ENCODE peak calls at places on chromosomes 1 and 21, in nine cellular contexts. One of them, this sample, is unnamed.

GRCh38 chr1:247681288-247681897 is 1.9 kb upstream of the OR13G1 start:
- DNase-seq in PC-3: peak; percentile 98
- DNase-seq in SK-N-SH: peak; percentile 34
- DNase-seq in H9: peak; percentile 63
- DNase-seq in MM.1S: peak; percentile 73
- DNase-seq in OCI-LY7: peak; percentile 54
- DNase-seq in K562: peak; percentile 52
- DNase-seq in HepG2: peak; percentile 38
- DNase-seq in HCT116: peak; percentile 10
- DNase-seq in this sample: peak; percentile 86

GRCh38 chr1:155038602-155039307 is 5.1 kb downstream of the DCST1 start:
- DNase-seq in K562: no peak
- DNase-seq in MM.1S: peak; percentile 37
- DNase-seq in OCI-LY7: no peak
- DNase-seq in HCT116: no peak
- DNase-seq in H9: no peak
- DNase-seq in PC-3: peak; percentile 89
- DNase-seq in HepG2: no peak
- DNase-seq in SK-N-SH: no peak
- DNase-seq in this sample: no peak

GRCh38 chr1:226059709-226060108 is 2.8 kb upstream of the H3-3A start:
- DNase-seq in SK-N-SH: no peak
- DNase-seq in HepG2: no peak
- DNase-seq in OCI-LY7: no peak
- DNase-seq in HCT116: no peak
- DNase-seq in MM.1S: no peak
- DNase-seq in H9: no peak
- DNase-seq in PC-3: no peak
- DNase-seq in K562: no peak
- DNase-seq in this sample: no peak

GRCh38 chr1:208033236-208033635 is 122.3 kb upstream of the CD34 start:
- DNase-seq in SK-N-SH: no peak
- DNase-seq in HepG2: no peak
- DNase-seq in K562: no peak
- DNase-seq in OCI-LY7: no peak
- DNase-seq in HCT116: no peak
- DNase-seq in MM.1S: no peak
- DNase-seq in H9: no peak
- DNase-seq in PC-3: no peak
- DNase-seq in this sample: no peak

GRCh38 chr1:92951141-92951582 is 10.1 kb downstream of the DIPK1A start:
- DNase-seq in SK-N-SH: no peak
- DNase-seq in K562: no peak
- DNase-seq in MM.1S: peak; percentile 58
- DNase-seq in PC-3: peak; percentile 57
- DNase-seq in HCT116: peak; percentile 26
- DNase-seq in OCI-LY7: peak; percentile 94
- DNase-seq in HepG2: peak; percentile 92
- DNase-seq in H9: no peak
- DNase-seq in this sample: no peak

GRCh38 chr1:176656257-176656995 is 193.5 kb downstream of the PAPPA2 start:
- DNase-seq in PC-3: peak; percentile 12
- DNase-seq in K562: no peak
- DNase-seq in H9: no peak
- DNase-seq in MM.1S: no peak
- DNase-seq in HCT116: no peak
- DNase-seq in OCI-LY7: no peak
- DNase-seq in HepG2: no peak
- DNase-seq in SK-N-SH: no peak
- DNase-seq in this sample: peak; percentile 52

GRCh38 chr1:43434256-43434655 is 19.5 kb downstream of the HYI start:
- DNase-seq in PC-3: no peak
- DNase-seq in OCI-LY7: no peak
- DNase-seq in K562: no peak
- DNase-seq in MM.1S: no peak
- DNase-seq in HCT116: no peak
- DNase-seq in SK-N-SH: no peak
- DNase-seq in H9: no peak
- DNase-seq in HepG2: no peak
- DNase-seq in this sample: no peak

GRCh38 chr1:7755448-7755847 is 15.6 kb upstream of the VAMP3 start:
- DNase-seq in PC-3: peak; percentile 24
- DNase-seq in HepG2: peak; percentile 34
- DNase-seq in MM.1S: no peak
- DNase-seq in OCI-LY7: peak; percentile 16
- DNase-seq in K562: peak; percentile 29
- DNase-seq in H9: no peak
- DNase-seq in HCT116: no peak
- DNase-seq in SK-N-SH: peak; percentile 37
- DNase-seq in this sample: peak; percentile 43

GRCh38 chr21:25457411-25457810 is 149.9 kb downstream of the MRPL39 start:
- DNase-seq in HCT116: no peak
- DNase-seq in OCI-LY7: peak; percentile 61
- DNase-seq in HepG2: no peak
- DNase-seq in PC-3: peak; percentile 77
- DNase-seq in MM.1S: peak; percentile 89
- DNase-seq in H9: no peak
- DNase-seq in SK-N-SH: no peak
- DNase-seq in K562: no peak
- DNase-seq in this sample: no peak

GRCh38 chr1:41239988-41240610 is 2.0 kb downstream of the SCMH1 start:
- DNase-seq in MM.1S: peak; percentile 49
- DNase-seq in K562: no peak
- DNase-seq in HepG2: peak; percentile 99
- DNase-seq in HCT116: no peak
- DNase-seq in SK-N-SH: no peak
- DNase-seq in OCI-LY7: peak; percentile 55
- DNase-seq in PC-3: peak; percentile 70
- DNase-seq in H9: no peak
- DNase-seq in this sample: no peak

DNA sequence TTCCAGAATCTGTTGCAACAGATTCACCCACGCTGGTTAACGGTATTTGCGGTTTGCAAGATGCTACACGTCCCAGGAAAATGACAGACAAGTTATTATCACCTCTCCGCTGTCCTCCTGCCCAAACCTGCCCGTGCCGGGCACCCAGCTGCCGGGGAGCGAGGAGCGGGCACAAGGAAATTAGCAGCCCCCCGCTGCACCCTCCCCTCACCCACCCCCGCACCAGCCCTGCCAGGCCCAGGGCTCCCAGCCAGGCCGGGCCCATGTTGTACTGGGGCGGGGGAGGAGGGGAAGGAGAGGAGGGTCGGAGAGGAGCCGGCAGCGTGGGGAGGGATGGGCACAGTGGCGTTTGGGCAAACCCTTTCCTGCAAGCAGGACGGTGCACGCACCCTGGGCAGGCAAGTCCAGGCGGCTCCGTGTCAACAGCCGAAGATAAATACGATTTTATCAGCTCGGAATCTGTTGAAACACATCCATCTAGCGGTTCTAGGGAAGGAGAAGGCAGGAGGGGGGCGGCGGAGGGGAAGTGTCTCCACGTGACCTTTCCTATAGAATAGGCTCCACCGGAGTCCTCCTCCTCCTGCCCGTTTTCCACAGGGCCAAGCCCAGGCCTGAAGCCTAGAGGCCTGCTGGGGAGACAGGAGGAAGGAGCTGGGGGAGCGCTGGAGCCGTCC is 35.1 kb upstream of the CCDC27 start:
- DNase-seq in SK-N-SH: peak; percentile 74
- DNase-seq in HepG2: peak; percentile 20
- DNase-seq in K562: no peak
- DNase-seq in MM.1S: no peak
- DNase-seq in OCI-LY7: no peak
- DNase-seq in PC-3: no peak
- DNase-seq in H9: no peak
- DNase-seq in HCT116: no peak
- DNase-seq in this sample: no peak
- H3K27ac ChIP-seq in SK-N-SH: no peak overlapping the region
- H3K27ac ChIP-seq in HepG2: no peak overlapping the region
- H3K27ac ChIP-seq in K562: no peak overlapping the region
- H3K27ac ChIP-seq in MM.1S: no peak overlapping the region
- H3K27ac ChIP-seq in OCI-LY7: no peak overlapping the region
- H3K27ac ChIP-seq in PC-3: no peak overlapping the region
- H3K27ac ChIP-seq in H9: no peak overlapping the region
- H3K27ac ChIP-seq in HCT116: no peak overlapping the region
- H3K27ac ChIP-seq in this sample: no peak overlapping the region

DNA sequence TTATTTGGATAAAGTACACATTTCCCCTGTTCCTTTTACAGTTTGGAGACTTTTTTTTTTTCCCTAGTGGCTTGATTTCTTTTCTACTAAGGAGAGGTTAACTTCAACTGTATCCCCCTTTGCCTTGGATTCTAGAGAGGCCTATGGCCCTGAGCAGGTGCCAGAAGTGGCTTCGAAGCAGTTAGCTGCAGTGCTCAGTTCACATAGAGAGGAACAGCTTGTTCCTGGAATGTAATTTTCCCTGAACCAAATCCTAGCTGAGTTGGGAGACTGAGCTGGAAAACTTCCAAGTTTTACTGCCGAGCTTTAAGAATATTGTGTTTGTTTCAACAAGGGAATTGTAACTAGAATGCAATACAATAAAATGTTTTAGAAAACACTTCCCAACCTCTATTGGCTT is 17.5 kb downstream of the RD3 start:
- DNase-seq in K562: peak; percentile 9
- DNase-seq in OCI-LY7: no peak
- DNase-seq in SK-N-SH: no peak
- DNase-seq in HCT116: no peak
- DNase-seq in MM.1S: no peak
- DNase-seq in H9: no peak
- DNase-seq in PC-3: no peak
- DNase-seq in HepG2: no peak
- DNase-seq in this sample: no peak
- H2AFZ ChIP-seq in K562: no peak overlapping the region
- H2AFZ ChIP-seq in OCI-LY7: no peak overlapping the region
- H2AFZ ChIP-seq in SK-N-SH: no peak overlapping the region
- H2AFZ ChIP-seq in HCT116: no peak overlapping the region
- H2AFZ ChIP-seq in MM.1S: no peak overlapping the region
- H2AFZ ChIP-seq in H9: no peak overlapping the region
- H2AFZ ChIP-seq in PC-3: no peak overlapping the region
- H2AFZ ChIP-seq in HepG2: no peak overlapping the region
- H2AFZ ChIP-seq in this sample: no peak overlapping the region

GRCh38 chr1:114388432-114389003 is 122.5 kb downstream of the TRIM33 start:
- DNase-seq in SK-N-SH: no peak
- DNase-seq in K562: no peak
- DNase-seq in HCT116: no peak
- DNase-seq in OCI-LY7: no peak
- DNase-seq in PC-3: no peak
- DNase-seq in H9: no peak
- DNase-seq in HepG2: no peak
- DNase-seq in MM.1S: no peak
- DNase-seq in this sample: no peak
- H3K9me3 ChIP-seq in SK-N-SH: no peaks in the 10 kb centered on the region
- H3K9me3 ChIP-seq in K562: peaks cover 4% of the 10 kb centered on the region
- H3K9me3 ChIP-seq in HCT116: no peaks in the 10 kb centered on the region
- H3K9me3 ChIP-seq in OCI-LY7: peaks cover 8% of the 10 kb centered on the region
- H3K9me3 ChIP-seq in PC-3: peaks cover 5% of the 10 kb centered on the region
- H3K9me3 ChIP-seq in H9: no peaks in the 10 kb centered on the region
- H3K9me3 ChIP-seq in HepG2: no peaks in the 10 kb centered on the region
- H3K9me3 ChIP-seq in MM.1S: no peaks in the 10 kb centered on the region
- H3K9me3 ChIP-seq in this sample: no peaks in the 10 kb centered on the region

GRCh38 chr21:41755258-41755933 is 11.5 kb downstream of the RIPK4 start:
- DNase-seq in PC-3: no peak
- DNase-seq in HCT116: no peak
- DNase-seq in MM.1S: no peak
- DNase-seq in H9: no peak
- DNase-seq in OCI-LY7: no peak
- DNase-seq in K562: no peak
- DNase-seq in HepG2: no peak
- DNase-seq in SK-N-SH: no peak
- DNase-seq in this sample: no peak

GRCh38 chr21:41751621-41752020 is 15.2 kb downstream of the RIPK4 start:
- DNase-seq in HepG2: no peak
- DNase-seq in K562: no peak
- DNase-seq in MM.1S: no peak
- DNase-seq in SK-N-SH: no peak
- DNase-seq in HCT116: no peak
- DNase-seq in OCI-LY7: no peak
- DNase-seq in PC-3: peak; percentile 41
- DNase-seq in H9: no peak
- DNase-seq in this sample: no peak

GRCh38 chr21:41754481-41754891 is 12.4 kb downstream of the RIPK4 start:
- DNase-seq in HCT116: no peak
- DNase-seq in H9: peak; percentile 59
- DNase-seq in HepG2: no peak
- DNase-seq in K562: no peak
- DNase-seq in SK-N-SH: no peak
- DNase-seq in MM.1S: no peak
- DNase-seq in PC-3: no peak
- DNase-seq in OCI-LY7: no peak
- DNase-seq in this sample: peak; percentile 43

GRCh38 chr21:41752231-41752681 is 14.6 kb downstream of the RIPK4 start:
- DNase-seq in PC-3: peak; percentile 81
- DNase-seq in MM.1S: no peak
- DNase-seq in OCI-LY7: no peak
- DNase-seq in SK-N-SH: no peak
- DNase-seq in H9: no peak
- DNase-seq in HepG2: no peak
- DNase-seq in K562: no peak
- DNase-seq in HCT116: no peak
- DNase-seq in this sample: no peak

GRCh38 chr21:41753001-41753725 is 13.7 kb downstream of the RIPK4 start:
- DNase-seq in H9: no peak
- DNase-seq in OCI-LY7: no peak
- DNase-seq in MM.1S: no peak
- DNase-seq in SK-N-SH: no peak
- DNase-seq in PC-3: no peak
- DNase-seq in HCT116: no peak
- DNase-seq in HepG2: no peak
- DNase-seq in K562: no peak
- DNase-seq in this sample: no peak
- H3K27ac ChIP-seq in H9: no peak overlapping the region
- H3K27ac ChIP-seq in OCI-LY7: no peak overlapping the region
- H3K27ac ChIP-seq in MM.1S: no peak overlapping the region
- H3K27ac ChIP-seq in SK-N-SH: no peak overlapping the region
- H3K27ac ChIP-seq in PC-3: no peak overlapping the region
- H3K27ac ChIP-seq in HCT116: no peak overlapping the region
- H3K27ac ChIP-seq in HepG2: no peak overlapping the region
- H3K27ac ChIP-seq in K562: no peak overlapping the region
- H3K27ac ChIP-seq in this sample: no peak overlapping the region